ENCODE peak calls at places on chromosomes 7 and 10, in nine cellular contexts. L is breast epithelium, A is sigmoid colon, J is HCT116, Q is Panc1, V is stomach, N is GM23338, E is spleen, S is endothelial cell of umbilical vein. Z is an unnamed sample.

GRCh38 chr10:110462308-110463095 is 35.2 kb upstream of the DUSP5 start:
- DNase-seq in Q (no peak), J (no peak), S (no peak), A (no peak), V (no peak), E (peak; percentile 51), L (no peak), N (no peak), Z (no peak)

GRCh38 chr10:89516149-89516832 is 19.1 kb downstream of the SLC16A12 start:
- DNase-seq in N (peak; percentile 36), A (peak; percentile 80), S (no peak), J (no peak), E (no peak), V (no peak), L (no peak), Q (no peak), Z (no peak)

GRCh38 chr10:24849537-24850299 is 102.7 kb downstream of the PRTFDC1 start:
- DNase-seq in L (no peak), S (peak; percentile 80), J (peak; percentile 27), A (no peak), N (peak; percentile 17), E (no peak), V (no peak), Q (no peak), Z (no peak)

GRCh38 chr10:110395350-110396283 is 90.9 kb upstream of the SMNDC1 start:
- DNase-seq in S (peak; percentile 99), Q (peak; percentile 87), J (peak; percentile 96), L (no peak), A (no peak), N (no peak), E (no peak), V (peak; percentile 74), Z (no peak)

GRCh38 chr7:14846405-14846804 is 56.1 kb downstream of the DGKB start:
- DNase-seq in J (no peak), V (no peak), Q (no peak), N (peak; percentile 37), S (no peak), L (no peak), E (no peak), A (no peak), Z (no peak)

GRCh38 chr10:105139363-105139762 is 498.3 kb downstream of the SORCS3 start:
- DNase-seq in V (no peak), S (no peak), J (no peak), Q (no peak), L (no peak), N (no peak), A (no peak), E (no peak), Z (no peak)

GRCh38 chr10:122243560-122243959 is 27.5 kb upstream of the BTBD16 start:
- DNase-seq in A (no peak), L (no peak), Q (no peak), E (no peak), S (no peak), J (no peak), V (no peak), N (no peak), Z (no peak)

GRCh38 chr10:122326385-122326784 is 48.1 kb upstream of the PLEKHA1 start:
- DNase-seq in E (no peak), L (no peak), J (no peak), A (no peak), N (no peak), Q (no peak), V (no peak), S (no peak), Z (no peak)

GRCh38 chr7:46742608-46743000 is 821.5 kb upstream of the IGFBP3 start:
- DNase-seq in S (peak; percentile 22), L (no peak), Q (no peak), V (no peak), N (no peak), J (no peak), A (no peak), E (no peak), Z (no peak)

GRCh38 chr10:3911713-3912442 is 126.9 kb upstream of the KLF6 start:
- DNase-seq in A (no peak), V (no peak), Q (no peak), L (no peak), E (no peak), J (no peak), S (no peak), N (no peak), Z (no peak)

GRCh38 chr10:74227697-74228424 is 76.8 kb downstream of the ADK start:
- DNase-seq in N (no peak), L (no peak), S (peak; percentile 96), V (no peak), Q (no peak), E (no peak), A (no peak), J (no peak), Z (no peak)

GRCh38 chr7:90111-91063 is 102.0 kb upstream of the FAM20C start:
- DNase-seq in N (no peak), V (no peak), L (no peak), A (peak; percentile 65), Q (no peak), J (no peak), E (no peak), S (peak; percentile 24), Z (no peak)

GRCh38 chr7:110001254-110001938 is 1089.5 kb upstream of the LRRN3 start:
- DNase-seq in N (no peak), L (no peak), V (no peak), E (no peak), Q (no peak), J (no peak), A (no peak), S (no peak), Z (no peak)

GRCh38 chr7:155513543-155514285 is 32.6 kb downstream of the CNPY1 start:
- DNase-seq in N (no peak), L (no peak), A (no peak), J (no peak), V (no peak), E (no peak), Q (no peak), S (no peak), Z (no peak)

GRCh38 chr7:674454-675410 is 51.8 kb upstream of the DNAAF5 start:
- DNase-seq in J (no peak), E (peak; percentile 38), N (no peak), A (peak; percentile 93), L (no peak), V (no peak), S (no peak), Q (no peak), Z (no peak)

GRCh38 chr10:101749033-101749432 is 26.9 kb downstream of the FGF8 start:
- DNase-seq in S (no peak), Q (no peak), E (no peak), V (no peak), A (no peak), N (peak; percentile 90), L (no peak), J (peak; percentile 10), Z (no peak)
- TF ChIP-seq CTCF in S (no peak), Q (no peak), E (no peak), V (no peak), A (no peak), N (peak; percentile 61), L (no peak), J (peak; percentile 46), Z (no peak)

DNA sequence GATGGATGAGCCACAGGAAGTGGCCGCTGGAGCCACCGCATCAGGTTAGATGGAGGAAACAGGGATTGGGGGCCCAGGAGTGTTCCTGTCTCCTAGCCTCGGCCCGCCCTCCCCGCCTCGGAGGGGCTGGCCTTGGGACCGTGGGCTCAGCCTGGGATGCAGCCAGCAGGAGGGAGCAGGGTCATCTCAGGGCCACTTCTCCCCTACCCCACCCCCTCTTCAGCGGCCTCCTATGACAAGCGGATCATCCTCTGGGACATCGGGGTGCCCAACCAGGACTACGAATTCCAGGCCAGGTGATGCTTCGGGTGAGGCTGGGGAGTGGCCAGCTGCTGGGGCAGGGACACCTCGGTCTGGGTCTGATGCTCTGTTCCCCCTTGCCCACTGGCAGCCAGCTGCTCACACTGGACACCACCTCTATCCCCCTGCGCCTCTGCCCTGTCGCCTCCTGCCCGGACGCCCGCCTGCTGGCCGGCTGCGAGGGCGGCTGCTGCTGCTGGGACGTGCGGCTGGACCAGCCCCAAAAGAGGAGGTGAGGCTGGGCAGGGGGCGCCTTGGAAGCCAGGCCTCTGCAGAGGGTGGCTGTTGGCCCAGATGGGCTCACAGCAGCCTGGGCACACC is 4.7 kb downstream of the LRWD1 start:
- DNase-seq in E (peak; percentile 74), N (no peak), Q (no peak), A (peak; percentile 60), L (no peak), S (no peak), J (no peak), V (no peak), Z (no peak)
- H3K27ac ChIP-seq in E (no peak overlapping the region), N (no peak overlapping the region), Q (no peak overlapping the region), A (no peak overlapping the region), L (no peak overlapping the region), S (no peak overlapping the region), J (no peak overlapping the region), V (peak overlapping the region; percentile 63), Z (no peak overlapping the region)

GRCh38 chr7:129169171-129169643 is 19.2 kb upstream of the SMO start:
- DNase-seq in N (peak; percentile 82), J (no peak), Q (no peak), E (peak; percentile 86), L (no peak), V (peak; percentile 54), A (peak; percentile 77), S (peak; percentile 18), Z (no peak)

GRCh38 chr7:129168219-129168991 is 20.0 kb upstream of the SMO start:
- DNase-seq in S (no peak), J (no peak), A (no peak), Q (no peak), L (no peak), N (peak; percentile 84), E (no peak), V (no peak), Z (no peak)

GRCh38 chr7:129169705-129170319 is 18.6 kb upstream of the SMO start:
- DNase-seq in Q (no peak), N (peak; percentile 68), V (no peak), E (peak; percentile 80), S (no peak), A (no peak), L (no peak), J (no peak), Z (no peak)

GRCh38 chr7:129163875-129164544 is 19.5 kb downstream of the TSPAN33 start:
- DNase-seq in S (peak; percentile 61), A (no peak), V (no peak), L (no peak), E (no peak), N (peak; percentile 84), Q (peak; percentile 27), J (peak; percentile 36), Z (peak; percentile 11)

DNA sequence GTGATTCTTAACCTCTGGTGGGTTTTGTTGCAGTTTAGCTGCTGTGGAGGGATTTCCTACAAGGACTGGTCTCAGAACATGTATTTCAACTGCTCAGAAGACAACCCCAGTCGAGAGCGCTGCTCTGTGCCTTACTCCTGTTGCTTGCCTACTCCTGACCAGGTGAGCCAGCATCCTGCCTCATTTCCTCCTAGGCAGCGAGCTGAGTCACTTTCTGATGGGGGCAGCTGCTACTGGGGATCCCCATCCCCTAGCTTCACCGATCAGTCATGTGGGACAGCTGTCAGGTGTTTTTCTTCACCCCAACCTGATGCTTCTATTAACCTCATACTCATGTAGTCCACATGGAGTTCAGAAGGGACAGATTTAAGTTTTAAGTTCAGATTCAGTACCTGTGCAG is 21.7 kb upstream of the SMO start:
- DNase-seq in J (no peak), S (no peak), A (no peak), E (no peak), Q (no peak), V (no peak), N (no peak), L (no peak), Z (no peak)
- TF ChIP-seq POLR2AphosphoS5 in J (no peak), S (no peak), A (no peak), E (no peak), Q (no peak), V (no peak), N (no peak), L (no peak), Z (no peak)

GRCh38 chr7:18894155-18894554 is 223.3 kb downstream of the TWIST1 start:
- DNase-seq in V (no peak), N (peak; percentile 37), E (no peak), Q (no peak), L (no peak), J (no peak), S (no peak), A (no peak), Z (no peak)
- TF ChIP-seq CTCF in V (no peak), N (peak; percentile 12), E (no peak), Q (peak; percentile 21), L (no peak), J (no peak), S (no peak), A (no peak), Z (no peak)

Z was measured in HL-60.